ENCODE peak calls at places on chromosomes 2 and 18, in eight cellular contexts. One of them, this sample, is unnamed.

GRCh38 chr18:61308795-61309393 is 24.3 kb upstream of the CDH20 start:
- DNase-seq in M059J: peak; percentile 4
- DNase-seq in T-helper 9 cell: no peak
- DNase-seq in ureter: no peak
- DNase-seq in Right ventricle myocardium superior: no peak
- DNase-seq in transverse colon: no peak
- DNase-seq in NT2/D1: no peak
- DNase-seq in foreskin fibroblast: no peak
- DNase-seq in this sample: no peak

GRCh38 chr2:119704670-119705120 is 25.7 kb downstream of the TMEM177 start:
- DNase-seq in M059J: no peak
- DNase-seq in ureter: no peak
- DNase-seq in transverse colon: no peak
- DNase-seq in NT2/D1: no peak
- DNase-seq in T-helper 9 cell: peak; percentile 8
- DNase-seq in Right ventricle myocardium superior: no peak
- DNase-seq in foreskin fibroblast: peak; percentile 29
- DNase-seq in this sample: no peak

GRCh38 chr2:98768765-98769476 is 38.0 kb upstream of the MGAT4A start:
- DNase-seq in NT2/D1: no peak
- DNase-seq in T-helper 9 cell: no peak
- DNase-seq in ureter: no peak
- DNase-seq in foreskin fibroblast: no peak
- DNase-seq in Right ventricle myocardium superior: no peak
- DNase-seq in M059J: peak; percentile 60
- DNase-seq in transverse colon: no peak
- DNase-seq in this sample: no peak

GRCh38 chr2:17800693-17801458 is 15.4 kb upstream of the MSGN1 start:
- DNase-seq in transverse colon: peak; percentile 75
- DNase-seq in T-helper 9 cell: no peak
- DNase-seq in foreskin fibroblast: no peak
- DNase-seq in ureter: no peak
- DNase-seq in M059J: peak; percentile 76
- DNase-seq in Right ventricle myocardium superior: no peak
- DNase-seq in NT2/D1: no peak
- DNase-seq in this sample: no peak

GRCh38 chr18:10216809-10217208 is 237.6 kb upstream of the APCDD1 start:
- DNase-seq in foreskin fibroblast: no peak
- DNase-seq in T-helper 9 cell: no peak
- DNase-seq in Right ventricle myocardium superior: no peak
- DNase-seq in ureter: no peak
- DNase-seq in transverse colon: no peak
- DNase-seq in M059J: no peak
- DNase-seq in NT2/D1: no peak
- DNase-seq in this sample: no peak

GRCh38 chr2:64685430-64685829 is 31.7 kb upstream of the SERTAD2 start:
- DNase-seq in ureter: no peak
- DNase-seq in transverse colon: no peak
- DNase-seq in T-helper 9 cell: no peak
- DNase-seq in M059J: peak; percentile 15
- DNase-seq in Right ventricle myocardium superior: no peak
- DNase-seq in foreskin fibroblast: peak; percentile 22
- DNase-seq in NT2/D1: no peak
- DNase-seq in this sample: no peak

GRCh38 chr18:79949571-79950439 is 1.6 kb downstream of the SLC66A2 start:
- DNase-seq in ureter: peak; percentile 5
- DNase-seq in transverse colon: peak; percentile 43
- DNase-seq in T-helper 9 cell: no peak
- DNase-seq in foreskin fibroblast: no peak
- DNase-seq in M059J: no peak
- DNase-seq in NT2/D1: no peak
- DNase-seq in Right ventricle myocardium superior: peak; percentile 85
- DNase-seq in this sample: no peak

GRCh38 chr2:177983183-177983788 is 89.3 kb downstream of the PDE11A start:
- DNase-seq in foreskin fibroblast: peak; percentile 13
- DNase-seq in NT2/D1: peak; percentile 57
- DNase-seq in Right ventricle myocardium superior: peak; percentile 25
- DNase-seq in M059J: peak; percentile 59
- DNase-seq in transverse colon: peak; percentile 16
- DNase-seq in T-helper 9 cell: no peak
- DNase-seq in ureter: no peak
- DNase-seq in this sample: no peak

GRCh38 chr18:63974991-63975390 is 5.1 kb downstream of the SERPINB8 start:
- DNase-seq in Right ventricle myocardium superior: no peak
- DNase-seq in M059J: peak; percentile 57
- DNase-seq in T-helper 9 cell: no peak
- DNase-seq in NT2/D1: no peak
- DNase-seq in foreskin fibroblast: no peak
- DNase-seq in ureter: no peak
- DNase-seq in transverse colon: peak; percentile 37
- DNase-seq in this sample: no peak

GRCh38 chr2:199456383-199457146 is 1.2 kb downstream of the SATB2 start:
- DNase-seq in ureter: no peak
- DNase-seq in NT2/D1: no peak
- DNase-seq in M059J: peak; percentile 11
- DNase-seq in T-helper 9 cell: no peak
- DNase-seq in foreskin fibroblast: no peak
- DNase-seq in Right ventricle myocardium superior: no peak
- DNase-seq in transverse colon: no peak
- DNase-seq in this sample: no peak

GRCh38 chr2:179239838-179240237 is 24.8 kb downstream of the SESTD1 start:
- DNase-seq in M059J: no peak
- DNase-seq in NT2/D1: no peak
- DNase-seq in Right ventricle myocardium superior: no peak
- DNase-seq in T-helper 9 cell: no peak
- DNase-seq in transverse colon: no peak
- DNase-seq in ureter: no peak
- DNase-seq in foreskin fibroblast: no peak
- DNase-seq in this sample: no peak

GRCh38 chr2:64987963-64988419 is 1.2 kb upstream of the SLC1A4 start:
- DNase-seq in Right ventricle myocardium superior: peak; percentile 70
- DNase-seq in transverse colon: no peak
- DNase-seq in T-helper 9 cell: no peak
- DNase-seq in NT2/D1: no peak
- DNase-seq in ureter: no peak
- DNase-seq in M059J: no peak
- DNase-seq in foreskin fibroblast: no peak
- DNase-seq in this sample: no peak

GRCh38 chr2:201665420-201666158 is 22.3 kb upstream of the TMEM237 start:
- DNase-seq in NT2/D1: no peak
- DNase-seq in transverse colon: no peak
- DNase-seq in ureter: no peak
- DNase-seq in M059J: no peak
- DNase-seq in T-helper 9 cell: no peak
- DNase-seq in Right ventricle myocardium superior: no peak
- DNase-seq in foreskin fibroblast: no peak
- DNase-seq in this sample: no peak

GRCh38 chr2:45857848-45858520 is 206.5 kb downstream of the PRKCE start:
- DNase-seq in M059J: no peak
- DNase-seq in Right ventricle myocardium superior: no peak
- DNase-seq in T-helper 9 cell: no peak
- DNase-seq in transverse colon: no peak
- DNase-seq in foreskin fibroblast: no peak
- DNase-seq in NT2/D1: no peak
- DNase-seq in ureter: no peak
- DNase-seq in this sample: no peak

GRCh38 chr18:13909141-13909540 is 6.2 kb downstream of the MC2R start:
- DNase-seq in foreskin fibroblast: no peak
- DNase-seq in Right ventricle myocardium superior: no peak
- DNase-seq in T-helper 9 cell: no peak
- DNase-seq in NT2/D1: no peak
- DNase-seq in ureter: no peak
- DNase-seq in M059J: peak; percentile 44
- DNase-seq in transverse colon: no peak
- DNase-seq in this sample: no peak

GRCh38 chr2:70964596-70965386 is 13.6 kb upstream of the ANKRD53 start:
- DNase-seq in T-helper 9 cell: peak; percentile 84
- DNase-seq in transverse colon: peak; percentile 83
- DNase-seq in foreskin fibroblast: peak; percentile 55
- DNase-seq in NT2/D1: peak; percentile 62
- DNase-seq in ureter: peak; percentile 70
- DNase-seq in Right ventricle myocardium superior: peak; percentile 83
- DNase-seq in M059J: peak; percentile 51
- DNase-seq in this sample: peak; percentile 76

GRCh38 chr2:226362991-226363390 is 436.6 kb downstream of the IRS1 start:
- DNase-seq in T-helper 9 cell: no peak
- DNase-seq in ureter: no peak
- DNase-seq in foreskin fibroblast: peak; percentile 59
- DNase-seq in Right ventricle myocardium superior: no peak
- DNase-seq in transverse colon: no peak
- DNase-seq in NT2/D1: no peak
- DNase-seq in M059J: peak; percentile 75
- DNase-seq in this sample: no peak

GRCh38 chr2:240567137-240567871 is 980 bp upstream of the RNPEPL1 start:
- DNase-seq in Right ventricle myocardium superior: peak; percentile 44
- DNase-seq in foreskin fibroblast: no peak
- DNase-seq in NT2/D1: no peak
- DNase-seq in ureter: no peak
- DNase-seq in transverse colon: peak; percentile 55
- DNase-seq in T-helper 9 cell: peak; percentile 45
- DNase-seq in M059J: no peak
- DNase-seq in this sample: no peak

GRCh38 chr2:205683991-205684390 is 1.7 kb downstream of the NRP2 start:
- DNase-seq in Right ventricle myocardium superior: no peak
- DNase-seq in transverse colon: no peak
- DNase-seq in NT2/D1: no peak
- DNase-seq in M059J: no peak
- DNase-seq in T-helper 9 cell: no peak
- DNase-seq in foreskin fibroblast: no peak
- DNase-seq in ureter: no peak
- DNase-seq in this sample: no peak

GRCh38 chr2:112153179-112153490 is 14.9 kb downstream of the FBLN7 start:
- DNase-seq in NT2/D1: no peak
- DNase-seq in ureter: no peak
- DNase-seq in Right ventricle myocardium superior: no peak
- DNase-seq in T-helper 9 cell: no peak
- DNase-seq in transverse colon: no peak
- DNase-seq in M059J: no peak
- DNase-seq in foreskin fibroblast: peak; percentile 85
- DNase-seq in this sample: no peak

GRCh38 chr18:68893396-68893795 is 95.5 kb downstream of the CCDC102B start:
- DNase-seq in Right ventricle myocardium superior: no peak
- DNase-seq in T-helper 9 cell: no peak
- DNase-seq in M059J: no peak
- DNase-seq in foreskin fibroblast: no peak
- DNase-seq in transverse colon: no peak
- DNase-seq in ureter: no peak
- DNase-seq in NT2/D1: no peak
- DNase-seq in this sample: no peak

GRCh38 chr2:70132244-70133126 is 45.2 kb downstream of the PCBP1 start:
- DNase-seq in transverse colon: peak; percentile 47
- DNase-seq in M059J: peak; percentile 71
- DNase-seq in Right ventricle myocardium superior: peak; percentile 70
- DNase-seq in NT2/D1: no peak
- DNase-seq in T-helper 9 cell: no peak
- DNase-seq in foreskin fibroblast: peak; percentile 51
- DNase-seq in ureter: no peak
- DNase-seq in this sample: peak; percentile 76

GRCh38 chr2:132654968-132655367 is 15.0 kb downstream of the LYPD1 start:
- DNase-seq in M059J: no peak
- DNase-seq in Right ventricle myocardium superior: no peak
- DNase-seq in ureter: no peak
- DNase-seq in T-helper 9 cell: no peak
- DNase-seq in foreskin fibroblast: no peak
- DNase-seq in transverse colon: no peak
- DNase-seq in NT2/D1: no peak
- DNase-seq in this sample: no peak

GRCh38 chr2:160293401-160293911 is 93.4 kb upstream of the ITGB6 start:
- DNase-seq in T-helper 9 cell: no peak
- DNase-seq in Right ventricle myocardium superior: no peak
- DNase-seq in foreskin fibroblast: peak; percentile 93
- DNase-seq in ureter: no peak
- DNase-seq in M059J: peak; percentile 97
- DNase-seq in NT2/D1: no peak
- DNase-seq in transverse colon: no peak
- DNase-seq in this sample: no peak

GRCh38 chr2:197954328-197954727 is 149.9 kb downstream of the PLCL1 start:
- DNase-seq in Right ventricle myocardium superior: no peak
- DNase-seq in M059J: no peak
- DNase-seq in transverse colon: no peak
- DNase-seq in ureter: no peak
- DNase-seq in foreskin fibroblast: no peak
- DNase-seq in NT2/D1: no peak
- DNase-seq in T-helper 9 cell: no peak
- DNase-seq in this sample: no peak

GRCh38 chr2:135944625-135945024 is 40.8 kb downstream of the DARS1 start:
- DNase-seq in ureter: no peak
- DNase-seq in foreskin fibroblast: no peak
- DNase-seq in transverse colon: no peak
- DNase-seq in Right ventricle myocardium superior: no peak
- DNase-seq in NT2/D1: no peak
- DNase-seq in T-helper 9 cell: no peak
- DNase-seq in M059J: no peak
- DNase-seq in this sample: no peak

GRCh38 chr2:178863856-178864620 is 56.8 kb upstream of the TTN start:
- DNase-seq in Right ventricle myocardium superior: peak; percentile 81
- DNase-seq in NT2/D1: no peak
- DNase-seq in ureter: no peak
- DNase-seq in M059J: peak; percentile 78
- DNase-seq in foreskin fibroblast: peak; percentile 29
- DNase-seq in transverse colon: no peak
- DNase-seq in T-helper 9 cell: no peak
- DNase-seq in this sample: no peak

GRCh38 chr2:151334082-151334815 is 23.1 kb upstream of the TNFAIP6 start:
- DNase-seq in M059J: peak; percentile 87
- DNase-seq in transverse colon: no peak
- DNase-seq in foreskin fibroblast: peak; percentile 91
- DNase-seq in Right ventricle myocardium superior: no peak
- DNase-seq in NT2/D1: no peak
- DNase-seq in T-helper 9 cell: no peak
- DNase-seq in ureter: no peak
- DNase-seq in this sample: no peak

GRCh38 chr2:8282858-8283252 is 399.0 kb upstream of the ID2 start:
- DNase-seq in foreskin fibroblast: no peak
- DNase-seq in transverse colon: no peak
- DNase-seq in NT2/D1: no peak
- DNase-seq in M059J: no peak
- DNase-seq in ureter: no peak
- DNase-seq in T-helper 9 cell: no peak
- DNase-seq in Right ventricle myocardium superior: no peak
- DNase-seq in this sample: no peak

GRCh38 chr2:99337931-99338580 is 867 bp downstream of the EIF5B start:
- DNase-seq in Right ventricle myocardium superior: no peak
- DNase-seq in M059J: peak; percentile 24
- DNase-seq in ureter: no peak
- DNase-seq in T-helper 9 cell: no peak
- DNase-seq in transverse colon: no peak
- DNase-seq in NT2/D1: no peak
- DNase-seq in foreskin fibroblast: no peak
- DNase-seq in this sample: peak; percentile 22

GRCh38 chr2:135985826-135986393 is 484 bp upstream of the DARS1 start:
- DNase-seq in T-helper 9 cell: peak; percentile 60
- DNase-seq in Right ventricle myocardium superior: no peak
- DNase-seq in NT2/D1: no peak
- DNase-seq in transverse colon: no peak
- DNase-seq in foreskin fibroblast: no peak
- DNase-seq in M059J: no peak
- DNase-seq in ureter: no peak
- DNase-seq in this sample: peak; percentile 57

GRCh38 chr2:182144780-182145170 is 159.1 kb downstream of the PPP1R1C start:
- DNase-seq in transverse colon: no peak
- DNase-seq in ureter: no peak
- DNase-seq in M059J: peak; percentile 54
- DNase-seq in NT2/D1: no peak
- DNase-seq in Right ventricle myocardium superior: peak; percentile 62
- DNase-seq in foreskin fibroblast: no peak
- DNase-seq in T-helper 9 cell: no peak
- DNase-seq in this sample: no peak

GRCh38 chr2:66495788-66496640 is 61.1 kb downstream of the MEIS1 start:
- DNase-seq in transverse colon: no peak
- DNase-seq in T-helper 9 cell: no peak
- DNase-seq in M059J: peak; percentile 85
- DNase-seq in NT2/D1: no peak
- DNase-seq in foreskin fibroblast: peak; percentile 89
- DNase-seq in Right ventricle myocardium superior: peak; percentile 46
- DNase-seq in ureter: peak; percentile 82
- DNase-seq in this sample: no peak

GRCh38 chr18:58114766-58115165 is 70.7 kb downstream of the NEDD4L start:
- DNase-seq in ureter: no peak
- DNase-seq in transverse colon: no peak
- DNase-seq in T-helper 9 cell: no peak
- DNase-seq in M059J: no peak
- DNase-seq in foreskin fibroblast: no peak
- DNase-seq in Right ventricle myocardium superior: no peak
- DNase-seq in NT2/D1: no peak
- DNase-seq in this sample: no peak

This sample was measured in T-helper 1 cell.